ENCODE peak calls at places on chromosomes 1 and 21, in ten cellular contexts. T, W, X, J, R, G, S, P, Q and M are unnamed samples.

GRCh38 chr1:228891134-228892034 is 156.1 kb downstream of the RHOU start:
- DNase-seq in G (no peak), J (no peak), W (no peak), X (no peak), R (no peak), S (no peak), P (no peak), Q (no peak), T (no peak), M (no peak)

GRCh38 chr1:21552715-21553114 is 43.5 kb downstream of the ALPL start:
- DNase-seq in X (no peak), R (no peak), S (no peak), Q (peak), T (peak), P (no peak), W (no peak), J (no peak), G (no peak), M (no peak)

GRCh38 chr1:202932476-202932875 is 5.4 kb upstream of the KLHL12 start:
- DNase-seq in W (no peak), Q (no peak), S (no peak), G (no peak), T (no peak), P (no peak), R (no peak), J (no peak), X (no peak), M (no peak)

GRCh38 chr1:153395136-153395685 is 4.3 kb upstream of the S100A8 start:
- DNase-seq in Q (no peak), J (no peak), P (no peak), X (no peak), W (no peak), S (no peak), T (no peak), G (no peak), R (no peak), M (no peak)

GRCh38 chr1:166884040-166884642 is 8.1 kb upstream of the TADA1 start:
- DNase-seq in J (no peak), S (peak), W (no peak), G (peak), R (peak), Q (no peak), T (no peak), P (peak), X (no peak), M (peak)

GRCh38 chr1:217982711-217983405 is 302.2 kb upstream of the RRP15 start:
- DNase-seq in G (no peak), P (no peak), Q (no peak), S (no peak), T (no peak), X (no peak), W (no peak), J (no peak), R (no peak), M (no peak)

GRCh38 chr1:230800891-230801290 is 53.7 kb downstream of the CAPN9 start:
- DNase-seq in G (no peak), W (no peak), Q (no peak), J (no peak), X (no peak), T (no peak), R (no peak), S (no peak), P (no peak), M (no peak)

GRCh38 chr1:232457607-232458006 is 172.3 kb downstream of the SIPA1L2 start:
- DNase-seq in G (peak), X (peak), J (no peak), S (no peak), Q (no peak), P (no peak), W (no peak), T (no peak), R (no peak), M (no peak)

GRCh38 chr1:172818841-172819527 is 160.1 kb downstream of the FASLG start:
- DNase-seq in S (peak), J (no peak), T (no peak), G (peak), W (no peak), Q (no peak), P (peak), X (peak), R (no peak), M (peak)

GRCh38 chr21:16455526-16455925 is 725.7 kb downstream of the USP25 start:
- DNase-seq in T (no peak), R (no peak), X (no peak), P (no peak), S (no peak), Q (no peak), W (no peak), J (no peak), G (no peak), M (no peak)

GRCh38 chr1:107138767-107139445 is 1.9 kb upstream of the NTNG1 start:
- DNase-seq in W (no peak), G (no peak), X (no peak), S (no peak), R (no peak), J (no peak), P (no peak), Q (no peak), T (no peak), M (no peak)
- TF ChIP-seq CTCF in W (no peak), G (no peak), X (no peak), S (no peak), R (no peak), J (no peak), P (no peak), Q (no peak), T (no peak), M (no peak)

GRCh38 chr1:94599090-94599813 is 57.7 kb upstream of the F3 start:
- DNase-seq in T (no peak), P (no peak), R (peak), G (no peak), W (no peak), J (peak), S (no peak), X (no peak), Q (no peak), M (no peak)
- TF ChIP-seq CTCF in T (peak), P (peak), R (peak), G (no peak), W (peak), J (peak), S (peak), X (no peak), Q (peak), M (no peak)

DNA sequence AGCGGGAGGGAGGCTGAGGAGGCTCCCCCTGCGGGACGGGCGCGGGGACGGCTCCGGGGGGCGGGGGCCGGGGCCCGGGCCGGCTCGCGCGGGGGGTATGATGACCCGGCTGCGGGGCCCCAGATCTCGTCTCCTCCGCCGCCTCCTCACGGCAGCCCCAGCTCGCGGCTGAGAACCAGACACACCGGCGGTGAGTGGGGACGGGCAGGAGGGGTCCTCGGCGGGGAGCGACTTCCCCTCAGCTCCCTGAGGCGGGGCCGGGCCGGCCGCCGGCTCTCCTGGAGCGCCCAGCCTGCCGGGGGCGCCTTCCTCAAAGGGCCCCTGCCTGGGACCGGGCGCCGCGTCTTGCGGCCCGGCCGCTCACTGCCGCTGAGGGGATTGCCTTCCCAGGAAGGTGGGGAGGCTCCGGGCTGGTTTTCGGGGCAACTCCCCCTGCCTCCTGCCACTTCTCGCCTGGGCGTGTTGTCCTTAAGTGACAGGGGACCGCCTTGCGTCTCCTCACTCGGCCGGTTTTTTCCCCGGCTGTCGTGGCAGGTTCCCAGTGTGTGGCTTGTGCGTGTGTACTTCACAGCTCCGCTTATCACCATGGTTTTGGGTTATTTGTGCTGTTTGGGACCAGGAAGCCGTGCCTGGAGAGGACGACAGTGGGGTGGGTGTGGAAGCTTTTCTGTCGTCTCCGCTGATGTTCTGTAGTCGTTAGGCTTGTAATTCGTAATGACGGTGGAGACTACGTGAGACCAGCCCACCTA is 800 bp downstream of the HIPK1 start:
- DNase-seq in X (no peak), J (peak), W (no peak), Q (no peak), G (peak), P (peak), R (peak), S (peak), T (no peak), M (peak)
- TF ChIP-seq CTCF in X (peak), J (peak), W (peak), Q (peak), G (no peak), P (peak), R (peak), S (no peak), T (no peak), M (peak)

GRCh38 chr1:102434421-102434820 is 437.7 kb upstream of the OLFM3 start:
- DNase-seq in T (no peak), S (no peak), R (peak), P (no peak), Q (no peak), G (peak), J (no peak), W (peak), X (peak), M (peak)
- TF ChIP-seq CTCF in T (no peak), S (no peak), R (peak), P (no peak), Q (no peak), G (no peak), J (peak), W (peak), X (peak), M (no peak)

DNA sequence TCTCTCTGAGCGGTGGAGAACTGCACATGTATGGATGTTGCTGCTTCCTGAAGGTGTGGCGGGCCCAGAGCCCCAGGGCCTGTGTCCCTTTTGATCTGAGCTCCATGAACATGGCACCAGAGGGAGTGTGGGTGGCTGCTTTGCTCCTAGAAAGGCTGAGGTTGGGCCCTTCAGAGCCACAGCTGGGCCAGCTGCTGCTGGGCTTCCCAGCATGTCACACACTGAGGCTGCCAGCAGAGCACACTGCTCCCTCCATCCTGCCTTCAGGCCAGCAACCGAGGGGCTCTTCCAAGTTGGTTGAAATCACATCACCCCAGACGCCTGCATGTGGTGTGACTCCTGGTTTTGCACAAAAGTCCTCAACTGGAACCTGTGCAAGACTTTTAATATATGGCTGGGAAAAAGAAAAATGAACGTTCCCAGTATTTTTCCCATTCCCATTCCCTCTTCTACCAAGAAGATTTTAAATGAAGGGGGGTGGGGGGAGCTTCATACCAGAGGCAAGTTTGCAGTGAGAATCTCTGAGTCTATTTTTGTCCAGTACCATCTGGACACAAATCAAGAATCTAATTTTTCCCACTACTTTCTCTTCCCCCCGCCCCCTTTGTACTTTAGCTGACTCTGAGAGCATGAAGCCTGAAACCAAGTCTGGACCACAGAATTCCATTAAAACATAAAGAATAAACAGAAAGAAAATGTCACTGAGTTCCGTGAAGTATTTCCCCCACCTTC is 26.2 kb upstream of the NGF start:
- DNase-seq in J (no peak), S (no peak), G (no peak), X (no peak), R (peak), T (peak), Q (peak), P (no peak), W (no peak), M (no peak)
- TF ChIP-seq CTCF in J (no peak), S (no peak), G (no peak), X (no peak), R (no peak), T (no peak), Q (peak), P (no peak), W (no peak), M (no peak)

GRCh38 chr21:26719750-26720149 is 125.5 kb downstream of the ADAMTS1 start:
- DNase-seq in T (no peak), W (no peak), J (no peak), Q (no peak), P (no peak), R (no peak), G (no peak), X (no peak), S (no peak), M (no peak)

GRCh38 chr21:26715116-26715515 is 130.1 kb downstream of the ADAMTS1 start:
- DNase-seq in P (no peak), T (no peak), Q (no peak), G (no peak), R (no peak), S (no peak), X (no peak), W (no peak), J (no peak), M (no peak)

GRCh38 chr21:26715878-26716506 is 129.2 kb downstream of the ADAMTS1 start:
- DNase-seq in J (peak), S (no peak), P (peak), W (no peak), Q (no peak), T (peak), X (no peak), R (peak), G (peak), M (peak)

GRCh38 chr21:26717146-26717739 is 128.0 kb downstream of the ADAMTS1 start:
- DNase-seq in X (no peak), Q (no peak), P (no peak), S (no peak), R (no peak), J (peak), G (no peak), T (no peak), W (no peak), M (peak)
- TF ChIP-seq CTCF in X (no peak), Q (peak), P (peak), S (peak), R (peak), J (peak), G (no peak), T (peak), W (peak), M (no peak)

GRCh38 chr21:43718872-43719747 is at the start of gene PDXK:
- DNase-seq in P (peak), T (no peak), G (peak), R (peak), J (peak), S (peak), X (peak), Q (peak), W (no peak), M (peak)
- TF ChIP-seq CTCF in P (no peak), T (no peak), G (no peak), R (peak), J (peak), S (peak), X (peak), Q (no peak), W (no peak), M (peak)

GRCh38 chr1:207397525-207397926 is 56.6 kb upstream of the CR2 start:
- DNase-seq in S (no peak), J (no peak), G (no peak), R (no peak), X (no peak), Q (no peak), T (no peak), P (no peak), W (no peak), M (no peak)
- TF ChIP-seq CTCF in S (no peak), J (no peak), G (no peak), R (peak), X (no peak), Q (peak), T (peak), P (no peak), W (peak), M (no peak)

GRCh38 chr1:33096358-33097005 is 15.5 kb downstream of the AZIN2 start:
- DNase-seq in S (peak), J (no peak), R (no peak), X (no peak), G (no peak), T (peak), Q (no peak), P (no peak), W (no peak), M (no peak)

GRCh38 chr1:33092438-33092837 is 11.5 kb downstream of the AZIN2 start:
- DNase-seq in W (no peak), S (no peak), R (no peak), X (no peak), Q (no peak), J (no peak), T (no peak), G (no peak), P (no peak), M (no peak)

GRCh38 chr1:33094971-33095604 is 14.1 kb downstream of the AZIN2 start:
- DNase-seq in G (peak), Q (peak), W (peak), P (peak), T (peak), S (peak), X (no peak), R (peak), J (peak), M (no peak)

GRCh38 chr1:33094486-33094885 is 13.5 kb downstream of the AZIN2 start:
- DNase-seq in Q (no peak), W (no peak), S (no peak), J (no peak), R (no peak), G (no peak), P (no peak), T (no peak), X (no peak), M (no peak)

DNA sequence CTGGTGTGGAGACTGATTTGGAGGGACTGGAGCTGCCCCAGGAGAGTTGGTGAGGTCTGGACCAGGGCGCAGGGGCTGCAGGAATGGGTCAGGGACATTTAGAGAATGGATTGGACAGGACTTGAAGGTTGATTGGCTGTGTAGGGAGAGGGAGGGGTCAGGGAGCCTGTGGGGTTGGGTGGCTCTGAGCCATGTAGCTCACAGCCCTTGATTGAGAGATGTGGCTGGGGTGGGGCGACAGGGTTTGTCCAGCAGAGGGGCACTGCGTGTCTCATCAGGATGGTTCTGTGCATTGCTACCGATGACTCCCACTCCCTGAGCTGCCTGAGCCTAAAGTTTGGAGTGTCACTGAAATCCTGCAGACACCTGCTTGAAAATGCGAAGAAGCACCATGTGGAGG is 12.1 kb downstream of the AZIN2 start:
- DNase-seq in R (no peak), T (no peak), J (no peak), S (no peak), X (no peak), G (no peak), P (no peak), W (no peak), Q (no peak), M (no peak)
- TF ChIP-seq CTCF in R (no peak), T (no peak), J (no peak), S (no peak), X (no peak), G (no peak), P (no peak), W (no peak), Q (no peak), M (no peak)

GRCh38 chr1:90591970-90592356 is 125.1 kb downstream of the BARHL2 start:
- DNase-seq in T (no peak), X (no peak), J (no peak), Q (no peak), G (no peak), R (no peak), S (no peak), W (no peak), P (no peak), M (no peak)
- TF ChIP-seq CTCF in T (no peak), X (no peak), J (no peak), Q (no peak), G (no peak), R (no peak), S (no peak), W (no peak), P (no peak), M (no peak)